ENCODE peak calls at places on chromosome 14, in seven cellular contexts. One of them, this sample, is unnamed.

GRCh38 chr14:70789361-70789760 is 20.0 kb downstream of the MAP3K9 start:
- DNase-seq in Panc1: no peak
- DNase-seq in foreskin fibroblast: peak; percentile 62
- DNase-seq in DND-41: no peak
- DNase-seq in AG10803: peak; percentile 35
- DNase-seq in BJ: peak; percentile 9
- DNase-seq in Caco-2: no peak
- DNase-seq in this sample: no peak

GRCh38 chr14:30518867-30519266 is 40.1 kb upstream of the G2E3 start:
- DNase-seq in Panc1: no peak
- DNase-seq in foreskin fibroblast: no peak
- DNase-seq in BJ: no peak
- DNase-seq in Caco-2: no peak
- DNase-seq in AG10803: no peak
- DNase-seq in DND-41: no peak
- DNase-seq in this sample: no peak

GRCh38 chr14:72332871-72333270 is 400.6 kb downstream of the RGS6 start:
- DNase-seq in Caco-2: no peak
- DNase-seq in BJ: no peak
- DNase-seq in Panc1: no peak
- DNase-seq in foreskin fibroblast: no peak
- DNase-seq in AG10803: no peak
- DNase-seq in DND-41: no peak
- DNase-seq in this sample: no peak

GRCh38 chr14:36619131-36619530 is 36.7 kb upstream of the NKX2-8 start:
- DNase-seq in BJ: no peak
- DNase-seq in AG10803: no peak
- DNase-seq in Panc1: no peak
- DNase-seq in foreskin fibroblast: no peak
- DNase-seq in Caco-2: no peak
- DNase-seq in DND-41: no peak
- DNase-seq in this sample: no peak

GRCh38 chr14:97178781-97179180 is 381.6 kb downstream of the VRK1 start:
- DNase-seq in Caco-2: no peak
- DNase-seq in foreskin fibroblast: no peak
- DNase-seq in BJ: no peak
- DNase-seq in DND-41: peak; percentile 64
- DNase-seq in AG10803: peak; percentile 55
- DNase-seq in Panc1: no peak
- DNase-seq in this sample: no peak

GRCh38 chr14:41403360-41403759 is 203.3 kb upstream of the LRFN5 start:
- DNase-seq in BJ: no peak
- DNase-seq in Caco-2: no peak
- DNase-seq in AG10803: no peak
- DNase-seq in DND-41: no peak
- DNase-seq in foreskin fibroblast: no peak
- DNase-seq in Panc1: no peak
- DNase-seq in this sample: no peak

GRCh38 chr14:105061428-105062047 is 3.7 kb downstream of the GPR132 start:
- DNase-seq in AG10803: no peak
- DNase-seq in Caco-2: peak; percentile 23
- DNase-seq in Panc1: no peak
- DNase-seq in DND-41: no peak
- DNase-seq in foreskin fibroblast: no peak
- DNase-seq in BJ: no peak
- DNase-seq in this sample: no peak

GRCh38 chr14:104393199-104393897 is 186.2 kb upstream of the C14orf180 start:
- DNase-seq in Panc1: no peak
- DNase-seq in foreskin fibroblast: no peak
- DNase-seq in Caco-2: peak; percentile 21
- DNase-seq in DND-41: peak; percentile 1
- DNase-seq in AG10803: no peak
- DNase-seq in BJ: no peak
- DNase-seq in this sample: no peak

GRCh38 chr14:105102893-105103292 is 37.7 kb upstream of the GPR132 start:
- DNase-seq in AG10803: no peak
- DNase-seq in BJ: no peak
- DNase-seq in foreskin fibroblast: no peak
- DNase-seq in Caco-2: no peak
- DNase-seq in Panc1: no peak
- DNase-seq in DND-41: no peak
- DNase-seq in this sample: no peak

GRCh38 chr14:68211421-68211820 is 391.8 kb downstream of the RAD51B start:
- DNase-seq in BJ: no peak
- DNase-seq in Caco-2: no peak
- DNase-seq in AG10803: no peak
- DNase-seq in Panc1: no peak
- DNase-seq in foreskin fibroblast: no peak
- DNase-seq in DND-41: no peak
- DNase-seq in this sample: no peak

GRCh38 chr14:24411468-24412454 is 13.0 kb downstream of the NYNRIN start:
- DNase-seq in Panc1: no peak
- DNase-seq in AG10803: peak; percentile 60
- DNase-seq in Caco-2: no peak
- DNase-seq in foreskin fibroblast: no peak
- DNase-seq in DND-41: peak; percentile 38
- DNase-seq in BJ: no peak
- DNase-seq in this sample: no peak

GRCh38 chr14:61950340-61950739 is 188.1 kb downstream of the SNAPC1 start:
- DNase-seq in BJ: no peak
- DNase-seq in foreskin fibroblast: peak; percentile 59
- DNase-seq in AG10803: no peak
- DNase-seq in DND-41: no peak
- DNase-seq in Caco-2: no peak
- DNase-seq in Panc1: no peak
- DNase-seq in this sample: no peak

GRCh38 chr14:71529855-71530254 is 402.4 kb upstream of the RGS6 start:
- DNase-seq in foreskin fibroblast: no peak
- DNase-seq in Panc1: no peak
- DNase-seq in AG10803: peak; percentile 82
- DNase-seq in BJ: no peak
- DNase-seq in DND-41: no peak
- DNase-seq in Caco-2: no peak
- DNase-seq in this sample: no peak

GRCh38 chr14:70685480-70686197 is 43.9 kb downstream of the TTC9 start:
- DNase-seq in Caco-2: no peak
- DNase-seq in AG10803: no peak
- DNase-seq in BJ: no peak
- DNase-seq in DND-41: no peak
- DNase-seq in Panc1: no peak
- DNase-seq in foreskin fibroblast: no peak
- DNase-seq in this sample: no peak

GRCh38 chr14:59904184-59904583 is 15.8 kb upstream of the LRRC9 start:
- DNase-seq in Caco-2: no peak
- DNase-seq in foreskin fibroblast: no peak
- DNase-seq in BJ: no peak
- DNase-seq in AG10803: no peak
- DNase-seq in Panc1: no peak
- DNase-seq in DND-41: no peak
- DNase-seq in this sample: no peak

GRCh38 chr14:90757452-90757851 is 58.8 kb downstream of the TTC7B start:
- DNase-seq in DND-41: no peak
- DNase-seq in foreskin fibroblast: no peak
- DNase-seq in BJ: no peak
- DNase-seq in Panc1: no peak
- DNase-seq in Caco-2: no peak
- DNase-seq in AG10803: no peak
- DNase-seq in this sample: no peak

GRCh38 chr14:77498984-77499527 is 440 bp upstream of the ISM2 start:
- DNase-seq in Panc1: no peak
- DNase-seq in Caco-2: peak; percentile 56
- DNase-seq in BJ: no peak
- DNase-seq in DND-41: no peak
- DNase-seq in AG10803: no peak
- DNase-seq in foreskin fibroblast: no peak
- DNase-seq in this sample: no peak

GRCh38 chr14:55705651-55706340 is 125.8 kb downstream of the KTN1 start:
- DNase-seq in AG10803: no peak
- DNase-seq in DND-41: peak; percentile 13
- DNase-seq in Panc1: no peak
- DNase-seq in foreskin fibroblast: no peak
- DNase-seq in Caco-2: peak; percentile 58
- DNase-seq in BJ: no peak
- DNase-seq in this sample: no peak

DNA sequence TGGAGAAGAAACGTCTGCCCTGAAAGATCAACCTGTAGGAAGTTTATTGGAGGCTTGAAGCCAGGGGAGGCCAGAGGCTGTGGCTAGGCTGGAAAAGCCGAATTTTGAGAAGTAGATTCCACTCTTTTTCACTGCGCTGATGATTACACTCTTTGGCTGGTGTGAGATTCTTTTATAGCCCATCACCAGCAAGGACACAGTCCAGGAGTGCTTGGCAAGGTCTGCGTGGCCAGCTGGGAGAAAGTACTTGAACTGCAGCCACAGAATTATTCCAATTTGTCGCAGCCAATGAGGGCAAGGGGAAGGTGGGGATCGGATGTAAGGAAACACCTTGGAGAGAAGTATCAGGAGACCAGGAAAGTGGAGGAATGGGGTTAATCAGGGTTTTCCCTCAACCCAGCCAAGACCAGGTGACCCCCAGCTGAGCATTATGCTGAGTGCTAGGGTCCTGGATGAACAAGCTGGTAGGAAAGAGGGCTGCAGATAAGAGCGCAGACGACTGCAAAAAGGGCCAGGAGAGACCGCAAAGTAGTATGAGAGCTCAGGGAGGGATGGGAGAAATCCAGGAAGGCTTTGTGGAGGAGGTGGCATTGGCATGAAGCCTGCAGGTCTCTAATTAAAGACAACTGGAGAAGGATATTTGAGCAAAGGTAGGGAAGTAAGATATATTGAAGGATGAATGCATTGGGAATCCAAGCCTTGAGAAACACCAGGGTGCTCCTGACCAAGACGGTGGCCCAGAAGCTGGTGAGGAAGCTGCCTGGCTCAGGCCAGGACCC is 44.7 kb downstream of the SYNE3 start:
- DNase-seq in foreskin fibroblast: no peak
- DNase-seq in AG10803: peak; percentile 61
- DNase-seq in Panc1: no peak
- DNase-seq in BJ: no peak
- DNase-seq in DND-41: no peak
- DNase-seq in Caco-2: no peak
- DNase-seq in this sample: no peak
- H3K4me3 ChIP-seq in foreskin fibroblast: no peak overlapping the region
- H3K4me3 ChIP-seq in AG10803: no peak overlapping the region
- H3K4me3 ChIP-seq in Panc1: no peak overlapping the region
- H3K4me3 ChIP-seq in BJ: no peak overlapping the region
- H3K4me3 ChIP-seq in DND-41: no peak overlapping the region
- H3K4me3 ChIP-seq in Caco-2: no peak overlapping the region
- H3K4me3 ChIP-seq in this sample: no peak overlapping the region

GRCh38 chr14:45252356-45253069 is 489 bp downstream of the MIS18BP1 start:
- DNase-seq in DND-41: peak; percentile 52
- DNase-seq in Caco-2: no peak
- DNase-seq in foreskin fibroblast: no peak
- DNase-seq in BJ: no peak
- DNase-seq in AG10803: no peak
- DNase-seq in Panc1: no peak
- DNase-seq in this sample: no peak

GRCh38 chr14:45253754-45254300 is 825 bp upstream of the MIS18BP1 start:
- DNase-seq in DND-41: no peak
- DNase-seq in BJ: no peak
- DNase-seq in Panc1: no peak
- DNase-seq in AG10803: peak; percentile 70
- DNase-seq in Caco-2: no peak
- DNase-seq in foreskin fibroblast: no peak
- DNase-seq in this sample: no peak

GRCh38 chr14:45251912-45252311 is 1.1 kb downstream of the MIS18BP1 start:
- DNase-seq in BJ: no peak
- DNase-seq in Panc1: no peak
- DNase-seq in Caco-2: no peak
- DNase-seq in foreskin fibroblast: no peak
- DNase-seq in AG10803: peak; percentile 15
- DNase-seq in DND-41: no peak
- DNase-seq in this sample: no peak

GRCh38 chr14:45254771-45255170 is 1.8 kb upstream of the MIS18BP1 start:
- DNase-seq in foreskin fibroblast: no peak
- DNase-seq in AG10803: peak; percentile 17
- DNase-seq in Caco-2: no peak
- DNase-seq in Panc1: no peak
- DNase-seq in DND-41: no peak
- DNase-seq in BJ: no peak
- DNase-seq in this sample: no peak

DNA sequence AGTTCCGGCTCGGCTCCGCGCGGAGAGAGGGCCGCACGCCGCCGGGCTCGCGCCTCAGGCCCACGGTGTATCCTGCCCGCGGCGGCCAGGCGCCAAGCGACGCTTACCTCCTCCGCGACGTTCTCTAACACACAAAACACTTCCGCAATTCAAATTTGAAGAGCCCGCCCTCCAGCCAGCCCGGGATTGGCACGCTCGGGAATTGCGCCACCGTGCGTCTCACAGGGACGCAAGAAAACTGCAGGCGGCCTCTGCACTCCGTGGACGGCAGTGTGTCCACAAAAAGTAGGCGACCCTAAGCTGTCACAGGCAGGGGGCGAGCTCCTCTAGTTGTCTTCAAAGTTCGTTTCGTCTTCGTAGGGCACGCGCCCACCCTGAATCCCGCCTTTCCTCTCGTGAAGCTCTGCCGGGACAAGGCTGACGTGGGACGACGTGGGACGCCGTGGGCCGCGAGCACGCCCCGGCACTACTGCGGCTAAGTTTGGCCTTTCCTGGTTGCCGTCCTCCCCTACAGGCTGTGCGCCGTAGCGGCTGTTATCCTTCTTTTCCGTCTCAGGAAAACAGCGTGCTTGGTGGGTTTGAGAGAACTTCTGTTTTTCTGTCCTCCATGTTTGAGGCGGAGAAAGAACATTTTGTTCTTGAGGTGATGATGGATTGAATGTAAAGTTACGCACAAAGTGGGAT is at the start of gene MIS18BP1:
- DNase-seq in foreskin fibroblast: peak; percentile 95
- DNase-seq in Panc1: peak; percentile 69
- DNase-seq in AG10803: peak; percentile 96
- DNase-seq in Caco-2: peak; percentile 97
- DNase-seq in BJ: peak; percentile 85
- DNase-seq in DND-41: peak; percentile 93
- DNase-seq in this sample: peak; percentile 66
- TF ChIP-seq CTCF in foreskin fibroblast: peak; percentile 56
- TF ChIP-seq CTCF in Panc1: peak; percentile 85
- TF ChIP-seq CTCF in AG10803: peak; percentile 55
- TF ChIP-seq CTCF in Caco-2: peak; percentile 82
- TF ChIP-seq CTCF in BJ: peak; percentile 75
- TF ChIP-seq CTCF in DND-41: peak; percentile 82
- TF ChIP-seq CTCF in this sample: peak; percentile 63

DNA sequence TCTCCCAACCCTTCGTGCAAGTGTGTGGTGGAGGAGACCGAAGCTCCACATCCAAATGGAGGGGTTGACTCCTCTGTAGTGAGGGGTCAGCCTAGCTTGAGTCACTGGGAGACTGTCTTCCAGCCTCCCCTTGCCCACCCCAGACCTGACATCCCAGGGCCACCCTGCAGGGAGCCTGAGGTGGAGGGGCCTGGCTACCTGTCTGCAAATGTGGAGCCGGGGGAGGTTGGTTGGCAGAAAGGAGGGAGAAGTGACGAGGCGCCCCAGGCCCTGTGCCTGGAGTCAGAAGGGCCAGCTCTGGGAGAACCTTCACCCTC is 37.5 kb downstream of the NFKBIA start:
- DNase-seq in AG10803: no peak
- DNase-seq in DND-41: no peak
- DNase-seq in Panc1: no peak
- DNase-seq in BJ: no peak
- DNase-seq in Caco-2: no peak
- DNase-seq in foreskin fibroblast: no peak
- DNase-seq in this sample: no peak
- H3K4me3 ChIP-seq in AG10803: no peak overlapping the region
- H3K4me3 ChIP-seq in DND-41: no peak overlapping the region
- H3K4me3 ChIP-seq in Panc1: no peak overlapping the region
- H3K4me3 ChIP-seq in BJ: no peak overlapping the region
- H3K4me3 ChIP-seq in Caco-2: no peak overlapping the region
- H3K4me3 ChIP-seq in foreskin fibroblast: no peak overlapping the region
- H3K4me3 ChIP-seq in this sample: no peak overlapping the region

GRCh38 chr14:58239259-58240210 is 5.1 kb upstream of the PSMA3 start:
- DNase-seq in foreskin fibroblast: peak; percentile 41
- DNase-seq in Panc1: peak; percentile 28
- DNase-seq in Caco-2: peak; percentile 60
- DNase-seq in BJ: no peak
- DNase-seq in AG10803: peak; percentile 53
- DNase-seq in DND-41: peak; percentile 73
- DNase-seq in this sample: peak; percentile 77
- TF ChIP-seq CTCF in foreskin fibroblast: no peak
- TF ChIP-seq CTCF in Panc1: no peak
- TF ChIP-seq CTCF in Caco-2: no peak
- TF ChIP-seq CTCF in BJ: no peak
- TF ChIP-seq CTCF in AG10803: no peak
- TF ChIP-seq CTCF in DND-41: no peak
- TF ChIP-seq CTCF in this sample: no peak